ENCODE peak calls at places on chromosomes 11 and 22, in five cellular contexts. B, Z, V, I and L are unnamed samples.

GRCh38 chr11:75896843-75897419 is 81.9 kb downstream of the UVRAG start:
- DNase-seq in B (peak), I (no peak), Z (peak), V (peak), L (peak)

GRCh38 chr11:59754494-59754858 is 700 bp upstream of the STX3 start:
- DNase-seq in B (no peak), I (peak), Z (peak), V (peak), L (no peak)

GRCh38 chr11:27716216-27716615 is 16.0 kb upstream of the BDNF start:
- DNase-seq in B (no peak), Z (no peak), V (no peak), I (no peak), L (no peak)

GRCh38 chr11:118870396-118871343 is 13.0 kb upstream of the CXCR5 start:
- DNase-seq in Z (no peak), V (peak), I (peak), B (peak), L (peak)

GRCh38 chr22:25492950-25493790 is 71.3 kb upstream of the GRK3 start:
- DNase-seq in B (no peak), Z (no peak), V (no peak), I (peak), L (no peak)

GRCh38 chr11:114168691-114169090 is 109.2 kb downstream of the ZBTB16 start:
- DNase-seq in V (no peak), Z (no peak), B (no peak), I (peak), L (no peak)

GRCh38 chr22:20440637-20441591 is 3.3 kb upstream of the SCARF2 start:
- DNase-seq in I (peak), V (no peak), Z (no peak), B (no peak), L (no peak)

GRCh38 chr11:131800452-131800851 is 430.0 kb downstream of the NTM start:
- DNase-seq in B (no peak), Z (no peak), V (no peak), I (no peak), L (no peak)

GRCh38 chr11:67291481-67292381 is 2.6 kb downstream of the ANKRD13D start:
- DNase-seq in V (no peak), B (no peak), Z (no peak), I (no peak), L (no peak)

GRCh38 chr22:31496735-31497146 is 405 bp downstream of the SFI1 start:
- DNase-seq in B (no peak), Z (peak), V (no peak), I (no peak), L (peak)

GRCh38 chr11:44754876-44755552 is 28.3 kb downstream of the TSPAN18 start:
- DNase-seq in V (no peak), Z (no peak), B (no peak), I (no peak), L (no peak)

DNA sequence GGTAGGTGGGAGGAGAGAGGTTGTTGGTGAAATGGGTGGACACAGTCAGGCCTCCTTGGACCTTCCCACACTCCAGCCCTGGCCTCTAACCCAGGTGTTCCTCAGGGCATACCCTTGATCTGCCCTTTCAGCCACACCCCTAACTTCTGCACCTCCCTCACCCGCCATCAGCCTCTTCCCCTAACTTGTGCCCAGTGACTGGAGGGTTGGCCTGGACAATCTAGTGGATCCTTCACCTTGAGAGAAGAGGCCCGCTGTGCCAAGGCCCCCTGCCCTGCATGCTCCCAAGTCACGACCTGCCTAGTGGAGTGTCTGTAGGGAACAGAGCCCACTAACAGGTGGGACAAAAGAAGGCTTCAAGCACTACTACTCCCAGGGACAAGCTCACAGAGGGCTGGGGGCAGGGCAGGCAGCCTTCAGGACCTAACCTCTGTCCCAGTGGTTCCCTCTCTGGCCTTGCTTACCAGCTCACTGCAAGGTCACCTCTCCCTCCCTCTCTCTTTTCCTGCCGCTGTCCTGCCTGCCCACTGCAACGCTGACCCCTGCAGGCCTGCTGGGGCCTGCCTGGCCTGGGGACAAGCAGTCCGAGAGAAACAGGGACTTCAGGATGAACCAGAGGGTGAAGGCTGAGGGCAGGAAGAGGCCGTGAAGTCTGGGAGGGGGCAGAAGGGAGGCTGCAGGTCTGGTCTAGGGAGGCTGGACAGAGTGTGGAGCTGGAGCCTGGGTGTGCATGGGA is 3.3 kb downstream of the SYT7 start:
- DNase-seq in B (no peak), V (no peak), Z (no peak), I (no peak), L (no peak)
- TF ChIP-seq CTCF in B (peak), V (peak), Z (peak), I (no peak), L (peak)

GRCh38 chr11:123576501-123576900 is 77.9 kb downstream of the SCN3B start:
- DNase-seq in B (no peak), V (no peak), I (no peak), Z (no peak), L (no peak)

GRCh38 chr11:123578778-123579481 is 75.5 kb downstream of the SCN3B start:
- DNase-seq in B (no peak), V (no peak), I (no peak), Z (no peak), L (no peak)

GRCh38 chr11:123575441-123575840 is 79.0 kb downstream of the SCN3B start:
- DNase-seq in V (no peak), I (no peak), B (no peak), Z (no peak), L (no peak)

GRCh38 chr11:123576082-123576481 is 78.3 kb downstream of the SCN3B start:
- DNase-seq in V (no peak), I (no peak), B (no peak), Z (no peak), L (no peak)

GRCh38 chr11:123577081-123577598 is 77.3 kb downstream of the SCN3B start:
- DNase-seq in V (peak), B (peak), Z (peak), I (peak), L (peak)
- H3K4me3 ChIP-seq in V (no peak), B (no peak), Z (no peak), I (no peak), L (no peak)

DNA sequence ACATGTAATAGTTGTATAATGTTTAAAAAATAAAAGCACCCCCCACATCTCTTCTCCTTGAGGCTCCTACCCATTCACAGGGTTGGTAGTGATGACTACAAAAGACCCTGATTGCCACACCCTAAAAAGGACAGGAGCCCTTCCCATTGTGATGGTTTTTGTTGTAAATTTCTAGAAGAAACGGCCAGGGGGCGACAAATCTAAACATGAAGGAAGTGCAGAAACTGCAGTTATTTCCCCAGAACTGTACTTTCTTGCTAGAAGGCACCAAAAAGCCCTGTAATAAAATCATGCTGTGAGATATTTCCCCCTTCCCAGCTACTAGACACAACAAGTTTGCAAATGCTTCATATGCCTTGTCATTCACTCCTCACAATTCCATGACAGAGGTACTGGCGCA is 10.8 kb downstream of the PRR5L start:
- DNase-seq in B (peak), I (no peak), V (peak), Z (peak), L (peak)
- TF ChIP-seq CTCF in B (peak), I (no peak), V (peak), Z (peak), L (peak)

DNA sequence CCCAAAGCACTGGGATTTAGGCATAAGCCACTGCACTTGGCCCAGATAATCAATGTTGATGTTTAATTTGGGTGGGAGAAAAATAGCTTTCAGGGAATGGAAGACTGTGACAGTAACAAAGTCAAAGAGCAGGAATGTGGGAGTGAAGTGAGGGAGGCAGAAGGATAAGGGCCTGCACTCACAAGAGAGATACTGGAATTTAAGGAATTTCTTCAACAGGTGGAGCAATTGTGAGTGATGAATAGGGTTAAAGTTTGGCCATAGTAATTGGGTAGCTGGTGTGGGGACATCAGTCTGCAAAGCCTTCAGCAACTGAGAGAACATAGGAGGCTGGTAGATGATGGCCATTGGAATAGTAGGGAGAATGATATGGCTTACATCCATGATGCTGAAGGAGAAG is 8.6 kb upstream of the APBB1 start:
- DNase-seq in B (no peak), I (no peak), Z (no peak), V (no peak), L (no peak)
- H3K4me3 ChIP-seq in B (no peak), I (no peak), Z (no peak), V (no peak), L (no peak)

GRCh38 chr22:23891726-23892125 is 2.5 kb upstream of the MIF start:
- DNase-seq in Z (no peak), V (no peak), I (no peak), B (no peak), L (no peak)

GRCh38 chr22:23892130-23892529 is 2.1 kb upstream of the MIF start:
- DNase-seq in B (no peak), I (no peak), Z (no peak), V (no peak), L (no peak)

GRCh38 chr22:23892626-23893445 is 1.3 kb upstream of the MIF start:
- DNase-seq in I (no peak), V (no peak), Z (no peak), B (no peak), L (no peak)

GRCh38 chr22:23889620-23890019 is 4.6 kb upstream of the MIF start:
- DNase-seq in Z (no peak), V (no peak), I (no peak), B (no peak), L (no peak)

GRCh38 chr22:23888615-23889401 is 5.4 kb upstream of the MIF start:
- DNase-seq in B (peak), V (peak), Z (peak), I (no peak), L (peak)
- TF ChIP-seq CTCF in B (no peak), V (no peak), Z (no peak), I (no peak), L (peak)

GRCh38 chr22:28761449-28761755 is 11.1 kb upstream of the CCDC117 start:
- DNase-seq in V (no peak), B (no peak), Z (no peak), I (no peak), L (no peak)

DNA sequence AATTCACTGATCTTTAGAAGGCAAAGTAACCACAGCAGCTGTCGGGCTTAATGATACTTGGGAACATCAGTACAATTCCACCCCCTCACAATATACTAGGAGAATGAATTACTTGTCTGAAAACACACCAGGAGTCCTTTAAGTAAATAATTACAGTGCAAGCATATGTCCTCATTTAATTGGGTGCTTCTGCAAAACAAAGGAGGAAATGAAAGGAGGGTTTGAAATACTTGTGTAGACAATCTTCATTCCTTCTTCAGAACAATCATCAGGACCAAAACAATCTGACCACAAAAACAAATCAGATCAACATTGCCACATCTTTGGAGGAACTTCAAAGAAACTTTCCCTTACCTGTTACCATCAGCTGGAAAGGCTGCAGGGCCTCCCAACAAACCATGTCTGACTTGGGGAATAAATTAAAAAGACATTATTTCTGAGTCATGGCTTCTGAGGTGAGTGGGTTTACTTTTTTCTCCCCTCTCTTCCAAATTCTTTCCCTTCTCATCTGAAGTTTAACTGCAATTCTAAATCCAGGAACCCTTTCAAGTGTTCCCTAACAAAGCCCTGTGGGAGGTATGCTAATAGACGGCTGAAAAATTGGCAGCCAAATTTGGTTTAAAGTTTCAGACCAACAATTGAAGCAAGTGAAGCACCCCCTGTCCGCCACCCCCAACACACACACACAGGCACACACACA is 12.5 kb upstream of the CCDC117 start:
- DNase-seq in V (peak), Z (peak), I (no peak), B (no peak), L (no peak)
- H3K4me3 ChIP-seq in V (no peak), Z (no peak), I (no peak), B (no peak), L (no peak)

GRCh38 chr11:95138448-95138847 is 48.8 kb downstream of the ENDOD1 start:
- DNase-seq in V (no peak), Z (no peak), I (no peak), B (no peak), L (peak)
- TF ChIP-seq CTCF in V (peak), Z (peak), I (no peak), B (peak), L (peak)

DNA sequence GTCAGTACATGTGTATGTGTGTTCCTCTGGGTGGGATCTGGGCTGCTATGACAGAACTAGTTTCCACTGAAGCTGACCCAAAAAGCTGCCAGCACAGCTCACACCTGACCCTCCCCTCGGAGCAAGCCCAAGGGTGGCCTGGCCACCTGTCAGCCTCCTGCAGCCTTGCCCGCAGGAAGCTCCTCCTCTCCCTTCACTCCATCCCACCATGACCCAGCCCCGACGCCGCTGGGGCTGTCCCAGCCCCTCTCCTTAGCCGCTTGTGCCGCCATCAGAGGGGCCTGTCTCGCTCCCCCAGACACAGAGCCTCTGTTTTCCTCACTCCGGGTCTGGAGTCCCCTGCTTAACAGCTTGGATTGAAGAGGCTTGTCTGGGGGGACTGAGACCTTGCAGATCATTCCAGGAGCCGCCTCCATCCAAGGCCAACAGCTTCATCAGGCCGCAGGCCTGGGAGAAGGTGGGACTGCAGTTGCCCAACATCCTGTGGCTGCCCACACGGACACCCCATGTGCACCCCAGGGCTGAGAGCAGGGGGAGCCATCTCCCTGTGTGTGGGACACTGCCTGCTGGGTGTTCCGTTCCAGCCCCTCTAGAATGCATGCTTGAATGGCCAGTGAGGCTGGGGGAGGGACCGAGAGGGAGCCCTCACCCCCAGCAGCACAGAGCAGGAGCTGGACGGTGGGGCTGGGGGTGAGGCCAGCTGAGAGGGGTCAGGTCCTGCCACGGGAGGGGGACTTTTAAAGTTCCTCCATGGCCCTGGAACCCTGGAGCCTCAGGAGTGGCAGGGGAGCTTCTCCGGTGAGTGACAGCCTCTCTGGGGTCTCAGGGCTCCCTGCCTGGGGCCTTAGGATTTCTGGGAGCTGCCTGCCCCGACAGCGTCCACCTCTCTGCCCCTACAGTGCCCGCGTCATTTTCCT is 696 bp downstream of the MRGPRF start:
- DNase-seq in I (no peak), V (peak), B (no peak), Z (no peak), L (peak)
- H3K4me3 ChIP-seq in I (no peak), V (peak), B (peak), Z (peak), L (peak)

GRCh38 chr11:119878990-119879389 is 150.0 kb upstream of the NECTIN1 start:
- DNase-seq in V (no peak), B (no peak), Z (no peak), I (peak), L (no peak)
- TF ChIP-seq CTCF in V (no peak), B (no peak), Z (no peak), I (no peak), L (no peak)